ENCODE peak calls at places on chromosomes 2 and 18, in nine cellular contexts. One of them, this sample, is unnamed.

GRCh38 chr18:8750954-8751415 is 45.6 kb downstream of the MTCL1 start:
- DNase-seq in H9: no peak
- DNase-seq in heart right ventricle: no peak
- DNase-seq in AG09319: peak; percentile 80
- DNase-seq in astrocyte: peak; percentile 87
- DNase-seq in bronchial epithelial cell: peak; percentile 68
- DNase-seq in heart left ventricle: no peak
- DNase-seq in gastrocnemius medialis: no peak
- DNase-seq in A549: peak; percentile 29
- DNase-seq in this sample: no peak

GRCh38 chr2:24657818-24658217 is 135.4 kb downstream of the PTRHD1 start:
- DNase-seq in A549: no peak
- DNase-seq in gastrocnemius medialis: peak; percentile 61
- DNase-seq in heart right ventricle: no peak
- DNase-seq in astrocyte: no peak
- DNase-seq in AG09319: no peak
- DNase-seq in H9: no peak
- DNase-seq in bronchial epithelial cell: no peak
- DNase-seq in heart left ventricle: no peak
- DNase-seq in this sample: no peak

GRCh38 chr2:72292433-72292832 is 144.8 kb upstream of the CYP26B1 start:
- DNase-seq in heart left ventricle: no peak
- DNase-seq in astrocyte: no peak
- DNase-seq in AG09319: no peak
- DNase-seq in gastrocnemius medialis: no peak
- DNase-seq in bronchial epithelial cell: peak; percentile 9
- DNase-seq in H9: no peak
- DNase-seq in A549: no peak
- DNase-seq in heart right ventricle: no peak
- DNase-seq in this sample: no peak

GRCh38 chr2:13650586-13651180 is 933.9 kb downstream of the TRIB2 start:
- DNase-seq in AG09319: no peak
- DNase-seq in A549: peak; percentile 6
- DNase-seq in bronchial epithelial cell: peak; percentile 39
- DNase-seq in H9: peak; percentile 67
- DNase-seq in gastrocnemius medialis: no peak
- DNase-seq in heart right ventricle: no peak
- DNase-seq in heart left ventricle: no peak
- DNase-seq in astrocyte: no peak
- DNase-seq in this sample: no peak

GRCh38 chr2:144890828-144891227 is 370.9 kb upstream of the ZEB2 start:
- DNase-seq in astrocyte: peak; percentile 49
- DNase-seq in heart right ventricle: no peak
- DNase-seq in bronchial epithelial cell: peak; percentile 64
- DNase-seq in AG09319: no peak
- DNase-seq in H9: no peak
- DNase-seq in heart left ventricle: no peak
- DNase-seq in gastrocnemius medialis: no peak
- DNase-seq in A549: peak; percentile 69
- DNase-seq in this sample: no peak

GRCh38 chr2:12457831-12458230 is 258.9 kb upstream of the TRIB2 start:
- DNase-seq in A549: no peak
- DNase-seq in gastrocnemius medialis: no peak
- DNase-seq in heart right ventricle: no peak
- DNase-seq in bronchial epithelial cell: no peak
- DNase-seq in heart left ventricle: no peak
- DNase-seq in AG09319: no peak
- DNase-seq in astrocyte: peak; percentile 22
- DNase-seq in H9: no peak
- DNase-seq in this sample: no peak

GRCh38 chr2:127080941-127081769 is 25.8 kb downstream of the BIN1 start:
- DNase-seq in heart left ventricle: no peak
- DNase-seq in bronchial epithelial cell: no peak
- DNase-seq in A549: no peak
- DNase-seq in H9: no peak
- DNase-seq in gastrocnemius medialis: peak; percentile 100
- DNase-seq in AG09319: no peak
- DNase-seq in heart right ventricle: no peak
- DNase-seq in astrocyte: no peak
- DNase-seq in this sample: no peak

GRCh38 chr2:233700028-233700635 is 7.4 kb downstream of the UGT1A6 start:
- DNase-seq in AG09319: peak; percentile 64
- DNase-seq in A549: peak; percentile 98
- DNase-seq in heart left ventricle: no peak
- DNase-seq in H9: no peak
- DNase-seq in astrocyte: peak; percentile 88
- DNase-seq in gastrocnemius medialis: no peak
- DNase-seq in bronchial epithelial cell: no peak
- DNase-seq in heart right ventricle: no peak
- DNase-seq in this sample: no peak

GRCh38 chr2:69549421-69549820 is 94.1 kb downstream of the AAK1 start:
- DNase-seq in A549: no peak
- DNase-seq in bronchial epithelial cell: peak; percentile 52
- DNase-seq in astrocyte: peak; percentile 66
- DNase-seq in heart right ventricle: no peak
- DNase-seq in heart left ventricle: no peak
- DNase-seq in AG09319: no peak
- DNase-seq in H9: no peak
- DNase-seq in gastrocnemius medialis: no peak
- DNase-seq in this sample: no peak

GRCh38 chr2:95260028-95261023 is 13.9 kb upstream of the PROM2 start:
- DNase-seq in AG09319: no peak
- DNase-seq in H9: no peak
- DNase-seq in heart right ventricle: no peak
- DNase-seq in gastrocnemius medialis: no peak
- DNase-seq in A549: no peak
- DNase-seq in astrocyte: no peak
- DNase-seq in heart left ventricle: no peak
- DNase-seq in bronchial epithelial cell: peak; percentile 96
- DNase-seq in this sample: no peak

GRCh38 chr18:31217455-31217854 is 54.8 kb upstream of the DSC1 start:
- DNase-seq in heart right ventricle: no peak
- DNase-seq in A549: no peak
- DNase-seq in AG09319: no peak
- DNase-seq in heart left ventricle: no peak
- DNase-seq in bronchial epithelial cell: no peak
- DNase-seq in H9: no peak
- DNase-seq in gastrocnemius medialis: no peak
- DNase-seq in astrocyte: no peak
- DNase-seq in this sample: no peak

GRCh38 chr2:174761837-174762236 is 2.4 kb downstream of the CHRNA1 start:
- DNase-seq in H9: no peak
- DNase-seq in bronchial epithelial cell: peak; percentile 51
- DNase-seq in A549: no peak
- DNase-seq in heart left ventricle: no peak
- DNase-seq in heart right ventricle: no peak
- DNase-seq in astrocyte: peak; percentile 54
- DNase-seq in gastrocnemius medialis: no peak
- DNase-seq in AG09319: no peak
- DNase-seq in this sample: no peak

GRCh38 chr2:46268986-46269385 is 28.2 kb upstream of the EPAS1 start:
- DNase-seq in bronchial epithelial cell: no peak
- DNase-seq in H9: no peak
- DNase-seq in A549: no peak
- DNase-seq in astrocyte: peak; percentile 84
- DNase-seq in heart right ventricle: no peak
- DNase-seq in gastrocnemius medialis: no peak
- DNase-seq in heart left ventricle: no peak
- DNase-seq in AG09319: no peak
- DNase-seq in this sample: no peak

GRCh38 chr2:174286172-174286571 is 37.8 kb upstream of the OLA1 start:
- DNase-seq in A549: no peak
- DNase-seq in AG09319: no peak
- DNase-seq in heart right ventricle: no peak
- DNase-seq in astrocyte: no peak
- DNase-seq in gastrocnemius medialis: no peak
- DNase-seq in heart left ventricle: no peak
- DNase-seq in bronchial epithelial cell: no peak
- DNase-seq in H9: no peak
- DNase-seq in this sample: no peak

GRCh38 chr2:150663143-150663542 is 175.7 kb upstream of the RND3 start:
- DNase-seq in H9: no peak
- DNase-seq in AG09319: peak; percentile 91
- DNase-seq in bronchial epithelial cell: peak; percentile 84
- DNase-seq in gastrocnemius medialis: no peak
- DNase-seq in A549: no peak
- DNase-seq in astrocyte: peak; percentile 87
- DNase-seq in heart left ventricle: no peak
- DNase-seq in heart right ventricle: no peak
- DNase-seq in this sample: no peak

DNA sequence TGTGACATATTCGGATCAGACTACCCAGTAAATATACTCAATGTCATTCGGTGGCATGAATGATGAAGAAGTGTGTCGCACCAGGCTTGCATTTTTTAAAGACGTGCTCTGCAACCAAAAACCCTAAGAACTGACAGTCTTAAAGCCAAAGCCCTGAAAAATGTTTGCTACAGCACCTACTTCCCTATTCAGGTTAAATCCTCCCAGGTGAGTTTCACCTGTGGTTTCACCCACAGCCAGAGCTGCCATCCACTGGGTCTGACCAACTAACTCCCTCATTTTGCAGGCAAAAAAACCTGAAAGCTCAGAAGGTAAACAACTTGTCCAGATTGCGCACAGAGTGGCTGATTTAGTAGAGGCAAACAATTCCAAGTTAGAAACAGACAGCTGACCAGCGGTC is 222.3 kb upstream of the MGAT5 start:
- DNase-seq in AG09319: no peak
- DNase-seq in bronchial epithelial cell: no peak
- DNase-seq in gastrocnemius medialis: no peak
- DNase-seq in astrocyte: no peak
- DNase-seq in heart right ventricle: no peak
- DNase-seq in A549: no peak
- DNase-seq in H9: no peak
- DNase-seq in heart left ventricle: no peak
- DNase-seq in this sample: no peak
- TF ChIP-seq CTCF in AG09319: no peak
- TF ChIP-seq CTCF in bronchial epithelial cell: no peak
- TF ChIP-seq CTCF in gastrocnemius medialis: no peak
- TF ChIP-seq CTCF in astrocyte: no peak
- TF ChIP-seq CTCF in heart right ventricle: no peak
- TF ChIP-seq CTCF in A549: no peak
- TF ChIP-seq CTCF in H9: no peak
- TF ChIP-seq CTCF in heart left ventricle: no peak
- TF ChIP-seq CTCF in this sample: no peak

GRCh38 chr18:34957119-34957863 is 83.9 kb upstream of the MAPRE2 start:
- DNase-seq in astrocyte: peak; percentile 59
- DNase-seq in H9: no peak
- DNase-seq in A549: no peak
- DNase-seq in bronchial epithelial cell: no peak
- DNase-seq in heart right ventricle: no peak
- DNase-seq in gastrocnemius medialis: no peak
- DNase-seq in heart left ventricle: peak; percentile 18
- DNase-seq in AG09319: no peak
- DNase-seq in this sample: no peak
- TF ChIP-seq CTCF in astrocyte: no peak
- TF ChIP-seq CTCF in H9: no peak
- TF ChIP-seq CTCF in A549: no peak
- TF ChIP-seq CTCF in bronchial epithelial cell: no peak
- TF ChIP-seq CTCF in heart right ventricle: no peak
- TF ChIP-seq CTCF in gastrocnemius medialis: no peak
- TF ChIP-seq CTCF in heart left ventricle: no peak
- TF ChIP-seq CTCF in AG09319: no peak
- TF ChIP-seq CTCF in this sample: no peak

GRCh38 chr18:49491857-49492693 is 5.0 kb upstream of the C18orf32 start:
- DNase-seq in astrocyte: peak; percentile 99
- DNase-seq in heart left ventricle: peak; percentile 92
- DNase-seq in bronchial epithelial cell: peak; percentile 97
- DNase-seq in gastrocnemius medialis: peak; percentile 91
- DNase-seq in AG09319: peak; percentile 99
- DNase-seq in H9: peak; percentile 93
- DNase-seq in A549: peak; percentile 98
- DNase-seq in heart right ventricle: peak; percentile 60
- DNase-seq in this sample: peak; percentile 80

GRCh38 chr18:49495480-49495879 is 8.4 kb upstream of the C18orf32 start:
- DNase-seq in astrocyte: no peak
- DNase-seq in H9: no peak
- DNase-seq in A549: no peak
- DNase-seq in bronchial epithelial cell: no peak
- DNase-seq in heart left ventricle: no peak
- DNase-seq in heart right ventricle: no peak
- DNase-seq in AG09319: no peak
- DNase-seq in gastrocnemius medialis: no peak
- DNase-seq in this sample: no peak

GRCh38 chr18:49495074-49495473 is 8.0 kb upstream of the C18orf32 start:
- DNase-seq in heart left ventricle: no peak
- DNase-seq in AG09319: no peak
- DNase-seq in astrocyte: no peak
- DNase-seq in gastrocnemius medialis: no peak
- DNase-seq in bronchial epithelial cell: no peak
- DNase-seq in H9: peak; percentile 48
- DNase-seq in heart right ventricle: no peak
- DNase-seq in A549: no peak
- DNase-seq in this sample: no peak

GRCh38 chr18:49492694-49493033 is 5.6 kb upstream of the C18orf32 start:
- DNase-seq in heart right ventricle: no peak
- DNase-seq in bronchial epithelial cell: no peak
- DNase-seq in gastrocnemius medialis: no peak
- DNase-seq in AG09319: no peak
- DNase-seq in H9: no peak
- DNase-seq in astrocyte: no peak
- DNase-seq in A549: no peak
- DNase-seq in heart left ventricle: no peak
- DNase-seq in this sample: no peak

GRCh38 chr18:49494660-49495059 is 7.6 kb upstream of the C18orf32 start:
- DNase-seq in gastrocnemius medialis: no peak
- DNase-seq in heart left ventricle: no peak
- DNase-seq in H9: no peak
- DNase-seq in A549: no peak
- DNase-seq in heart right ventricle: no peak
- DNase-seq in astrocyte: no peak
- DNase-seq in bronchial epithelial cell: no peak
- DNase-seq in AG09319: no peak
- DNase-seq in this sample: no peak
- TF ChIP-seq CTCF in gastrocnemius medialis: no peak
- TF ChIP-seq CTCF in heart left ventricle: no peak
- TF ChIP-seq CTCF in H9: no peak
- TF ChIP-seq CTCF in A549: no peak
- TF ChIP-seq CTCF in heart right ventricle: no peak
- TF ChIP-seq CTCF in astrocyte: no peak
- TF ChIP-seq CTCF in bronchial epithelial cell: no peak
- TF ChIP-seq CTCF in AG09319: no peak
- TF ChIP-seq CTCF in this sample: no peak

DNA sequence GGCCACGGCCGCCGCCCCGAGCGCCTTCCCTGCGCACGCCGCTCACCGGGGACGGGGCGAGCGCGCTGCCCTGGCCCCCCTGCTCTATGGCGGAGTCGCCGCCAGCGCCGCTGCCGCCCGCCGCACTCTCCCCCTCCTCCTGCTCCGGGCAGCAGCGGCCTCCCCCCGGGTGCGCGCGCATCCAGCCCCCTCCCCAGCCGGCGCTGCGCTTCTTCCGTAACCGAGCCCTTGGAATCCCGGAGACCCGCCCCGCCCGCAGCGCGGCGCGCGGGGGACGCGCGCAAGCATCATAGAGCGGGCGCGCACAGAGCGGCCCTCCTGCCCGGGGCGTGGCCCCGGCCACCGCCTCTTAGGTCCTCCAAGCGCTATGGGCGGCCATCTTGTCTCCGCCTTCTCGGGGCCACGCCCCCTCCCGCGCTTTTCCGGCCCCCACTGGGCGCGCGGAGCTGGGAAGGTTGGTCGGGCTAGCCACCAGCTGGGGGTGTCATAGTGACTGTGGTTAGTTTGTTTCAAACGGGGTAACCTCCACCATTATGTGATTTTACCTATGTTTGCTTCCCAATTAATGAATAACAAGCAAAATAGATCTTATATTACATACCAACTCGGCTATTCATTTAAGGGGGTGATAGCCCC is at the start of gene MBD2:
- DNase-seq in A549: peak; percentile 92
- DNase-seq in H9: peak; percentile 96
- DNase-seq in astrocyte: peak; percentile 85
- DNase-seq in AG09319: peak; percentile 84
- DNase-seq in bronchial epithelial cell: peak; percentile 82
- DNase-seq in gastrocnemius medialis: peak; percentile 91
- DNase-seq in heart left ventricle: peak; percentile 94
- DNase-seq in heart right ventricle: peak; percentile 96
- DNase-seq in this sample: peak; percentile 88
- TF ChIP-seq CTCF in A549: no peak
- TF ChIP-seq CTCF in H9: peak; percentile 52
- TF ChIP-seq CTCF in astrocyte: no peak
- TF ChIP-seq CTCF in AG09319: peak; percentile 32
- TF ChIP-seq CTCF in bronchial epithelial cell: no peak
- TF ChIP-seq CTCF in gastrocnemius medialis: peak; percentile 22
- TF ChIP-seq CTCF in heart left ventricle: peak; percentile 35
- TF ChIP-seq CTCF in heart right ventricle: no peak
- TF ChIP-seq CTCF in this sample: no peak